ENCODE peak calls at places on chromosomes 3 and 15, in six cellular contexts. One of them, this sample, is unnamed.

GRCh38 chr3:16907245-16907644 is 22.5 kb downstream of the PLCL2 start:
- DNase-seq in HFF-Myc: no peak
- DNase-seq in SW 1271: no peak
- DNase-seq in non-pigmented ciliary epithelial cell: no peak
- DNase-seq in RCC 7860: no peak
- DNase-seq in activated CD8-positive, alpha-beta memory T cell treated with anti-CD3 and anti-CD28 coated beads, Interleukin-2, amount 50 U/mL, for 4 hours: no peak
- DNase-seq in this sample: no peak

GRCh38 chr3:146421814-146422748 is 47.3 kb downstream of the PLSCR2 start:
- DNase-seq in non-pigmented ciliary epithelial cell: peak
- DNase-seq in RCC 7860: no peak
- DNase-seq in HFF-Myc: no peak
- DNase-seq in activated CD8-positive, alpha-beta memory T cell treated with anti-CD3 and anti-CD28 coated beads, Interleukin-2, amount 50 U/mL, for 4 hours: no peak
- DNase-seq in SW 1271: no peak
- DNase-seq in this sample: no peak

GRCh38 chr3:29852767-29853166 is 571.9 kb downstream of the RBMS3 start:
- DNase-seq in RCC 7860: no peak
- DNase-seq in non-pigmented ciliary epithelial cell: no peak
- DNase-seq in activated CD8-positive, alpha-beta memory T cell treated with anti-CD3 and anti-CD28 coated beads, Interleukin-2, amount 50 U/mL, for 4 hours: no peak
- DNase-seq in SW 1271: no peak
- DNase-seq in HFF-Myc: no peak
- DNase-seq in this sample: no peak

GRCh38 chr3:157429703-157430102 is 6.9 kb upstream of the PTX3 start:
- DNase-seq in SW 1271: no peak
- DNase-seq in RCC 7860: peak
- DNase-seq in activated CD8-positive, alpha-beta memory T cell treated with anti-CD3 and anti-CD28 coated beads, Interleukin-2, amount 50 U/mL, for 4 hours: no peak
- DNase-seq in HFF-Myc: no peak
- DNase-seq in non-pigmented ciliary epithelial cell: no peak
- DNase-seq in this sample: no peak

GRCh38 chr15:25810631-25811077 is 52.5 kb downstream of the ATP10A start:
- DNase-seq in RCC 7860: no peak
- DNase-seq in HFF-Myc: no peak
- DNase-seq in SW 1271: no peak
- DNase-seq in non-pigmented ciliary epithelial cell: no peak
- DNase-seq in activated CD8-positive, alpha-beta memory T cell treated with anti-CD3 and anti-CD28 coated beads, Interleukin-2, amount 50 U/mL, for 4 hours: peak
- DNase-seq in this sample: no peak

GRCh38 chr3:45819543-45819942 is 22.4 kb downstream of the LZTFL1 start:
- DNase-seq in SW 1271: no peak
- DNase-seq in HFF-Myc: no peak
- DNase-seq in activated CD8-positive, alpha-beta memory T cell treated with anti-CD3 and anti-CD28 coated beads, Interleukin-2, amount 50 U/mL, for 4 hours: no peak
- DNase-seq in non-pigmented ciliary epithelial cell: no peak
- DNase-seq in RCC 7860: no peak
- DNase-seq in this sample: no peak

GRCh38 chr3:188156051-188156450 is 2.1 kb downstream of the LPP start:
- DNase-seq in SW 1271: no peak
- DNase-seq in activated CD8-positive, alpha-beta memory T cell treated with anti-CD3 and anti-CD28 coated beads, Interleukin-2, amount 50 U/mL, for 4 hours: no peak
- DNase-seq in non-pigmented ciliary epithelial cell: no peak
- DNase-seq in RCC 7860: no peak
- DNase-seq in HFF-Myc: no peak
- DNase-seq in this sample: no peak

GRCh38 chr15:68436680-68437079 is 4.7 kb upstream of the ITGA11 start:
- DNase-seq in HFF-Myc: no peak
- DNase-seq in non-pigmented ciliary epithelial cell: no peak
- DNase-seq in SW 1271: no peak
- DNase-seq in activated CD8-positive, alpha-beta memory T cell treated with anti-CD3 and anti-CD28 coated beads, Interleukin-2, amount 50 U/mL, for 4 hours: no peak
- DNase-seq in RCC 7860: no peak
- DNase-seq in this sample: no peak

GRCh38 chr3:171461087-171461917 is 1.1 kb upstream of the TNIK start:
- DNase-seq in activated CD8-positive, alpha-beta memory T cell treated with anti-CD3 and anti-CD28 coated beads, Interleukin-2, amount 50 U/mL, for 4 hours: no peak
- DNase-seq in non-pigmented ciliary epithelial cell: no peak
- DNase-seq in RCC 7860: peak
- DNase-seq in SW 1271: no peak
- DNase-seq in HFF-Myc: no peak
- DNase-seq in this sample: no peak

GRCh38 chr3:139533781-139534443 is 5.6 kb downstream of the RBP1 start:
- DNase-seq in SW 1271: no peak
- DNase-seq in non-pigmented ciliary epithelial cell: no peak
- DNase-seq in HFF-Myc: no peak
- DNase-seq in activated CD8-positive, alpha-beta memory T cell treated with anti-CD3 and anti-CD28 coated beads, Interleukin-2, amount 50 U/mL, for 4 hours: no peak
- DNase-seq in RCC 7860: peak
- DNase-seq in this sample: peak

GRCh38 chr15:43800286-43801136 is at the start of gene HYPK:
- DNase-seq in HFF-Myc: peak
- DNase-seq in activated CD8-positive, alpha-beta memory T cell treated with anti-CD3 and anti-CD28 coated beads, Interleukin-2, amount 50 U/mL, for 4 hours: peak
- DNase-seq in non-pigmented ciliary epithelial cell: no peak
- DNase-seq in RCC 7860: peak
- DNase-seq in SW 1271: peak
- DNase-seq in this sample: peak

GRCh38 chr3:66722675-66723074 is 221.9 kb upstream of the LRIG1 start:
- DNase-seq in activated CD8-positive, alpha-beta memory T cell treated with anti-CD3 and anti-CD28 coated beads, Interleukin-2, amount 50 U/mL, for 4 hours: no peak
- DNase-seq in HFF-Myc: peak
- DNase-seq in RCC 7860: peak
- DNase-seq in SW 1271: no peak
- DNase-seq in non-pigmented ciliary epithelial cell: peak
- DNase-seq in this sample: no peak

GRCh38 chr3:126509565-126510322 is 7.8 kb downstream of the UROC1 start:
- DNase-seq in non-pigmented ciliary epithelial cell: no peak
- DNase-seq in activated CD8-positive, alpha-beta memory T cell treated with anti-CD3 and anti-CD28 coated beads, Interleukin-2, amount 50 U/mL, for 4 hours: no peak
- DNase-seq in HFF-Myc: no peak
- DNase-seq in RCC 7860: no peak
- DNase-seq in SW 1271: no peak
- DNase-seq in this sample: no peak

GRCh38 chr15:28977377-28978010 is 91.7 kb downstream of the APBA2 start:
- DNase-seq in activated CD8-positive, alpha-beta memory T cell treated with anti-CD3 and anti-CD28 coated beads, Interleukin-2, amount 50 U/mL, for 4 hours: no peak
- DNase-seq in non-pigmented ciliary epithelial cell: peak
- DNase-seq in HFF-Myc: peak
- DNase-seq in RCC 7860: peak
- DNase-seq in SW 1271: peak
- DNase-seq in this sample: no peak

GRCh38 chr3:72436863-72437592 is 411.2 kb downstream of the SHQ1 start:
- DNase-seq in RCC 7860: no peak
- DNase-seq in HFF-Myc: no peak
- DNase-seq in non-pigmented ciliary epithelial cell: no peak
- DNase-seq in SW 1271: no peak
- DNase-seq in activated CD8-positive, alpha-beta memory T cell treated with anti-CD3 and anti-CD28 coated beads, Interleukin-2, amount 50 U/mL, for 4 hours: no peak
- DNase-seq in this sample: no peak

GRCh38 chr3:38782148-38782547 is 33.9 kb downstream of the SCN10A start:
- DNase-seq in HFF-Myc: peak
- DNase-seq in RCC 7860: no peak
- DNase-seq in SW 1271: no peak
- DNase-seq in non-pigmented ciliary epithelial cell: no peak
- DNase-seq in activated CD8-positive, alpha-beta memory T cell treated with anti-CD3 and anti-CD28 coated beads, Interleukin-2, amount 50 U/mL, for 4 hours: no peak
- DNase-seq in this sample: no peak

GRCh38 chr15:83278191-83278590 is 6.3 kb downstream of the BNC1 start:
- DNase-seq in non-pigmented ciliary epithelial cell: peak
- DNase-seq in HFF-Myc: no peak
- DNase-seq in SW 1271: peak
- DNase-seq in activated CD8-positive, alpha-beta memory T cell treated with anti-CD3 and anti-CD28 coated beads, Interleukin-2, amount 50 U/mL, for 4 hours: no peak
- DNase-seq in RCC 7860: peak
- DNase-seq in this sample: no peak

GRCh38 chr3:65963787-65964707 is 74.7 kb downstream of the MAGI1 start:
- DNase-seq in HFF-Myc: peak
- DNase-seq in non-pigmented ciliary epithelial cell: peak
- DNase-seq in RCC 7860: peak
- DNase-seq in activated CD8-positive, alpha-beta memory T cell treated with anti-CD3 and anti-CD28 coated beads, Interleukin-2, amount 50 U/mL, for 4 hours: no peak
- DNase-seq in SW 1271: peak
- DNase-seq in this sample: no peak

GRCh38 chr3:27202959-27203358 is 166.2 kb downstream of the NEK10 start:
- DNase-seq in activated CD8-positive, alpha-beta memory T cell treated with anti-CD3 and anti-CD28 coated beads, Interleukin-2, amount 50 U/mL, for 4 hours: no peak
- DNase-seq in RCC 7860: no peak
- DNase-seq in SW 1271: no peak
- DNase-seq in non-pigmented ciliary epithelial cell: no peak
- DNase-seq in HFF-Myc: no peak
- DNase-seq in this sample: no peak

GRCh38 chr3:118337649-118338048 is 697.0 kb downstream of the IGSF11 start:
- DNase-seq in activated CD8-positive, alpha-beta memory T cell treated with anti-CD3 and anti-CD28 coated beads, Interleukin-2, amount 50 U/mL, for 4 hours: no peak
- DNase-seq in SW 1271: no peak
- DNase-seq in RCC 7860: no peak
- DNase-seq in non-pigmented ciliary epithelial cell: no peak
- DNase-seq in HFF-Myc: no peak
- DNase-seq in this sample: no peak

GRCh38 chr3:178949896-178950295 is 121.7 kb downstream of the ZMAT3 start:
- DNase-seq in activated CD8-positive, alpha-beta memory T cell treated with anti-CD3 and anti-CD28 coated beads, Interleukin-2, amount 50 U/mL, for 4 hours: no peak
- DNase-seq in SW 1271: no peak
- DNase-seq in RCC 7860: no peak
- DNase-seq in HFF-Myc: no peak
- DNase-seq in non-pigmented ciliary epithelial cell: no peak
- DNase-seq in this sample: no peak

GRCh38 chr3:72080101-72080500 is 295.2 kb upstream of the PROK2 start:
- DNase-seq in activated CD8-positive, alpha-beta memory T cell treated with anti-CD3 and anti-CD28 coated beads, Interleukin-2, amount 50 U/mL, for 4 hours: no peak
- DNase-seq in HFF-Myc: no peak
- DNase-seq in non-pigmented ciliary epithelial cell: no peak
- DNase-seq in SW 1271: no peak
- DNase-seq in RCC 7860: no peak
- DNase-seq in this sample: no peak

GRCh38 chr3:194054941-194055340 is 81.0 kb upstream of the HES1 start:
- DNase-seq in non-pigmented ciliary epithelial cell: no peak
- DNase-seq in SW 1271: no peak
- DNase-seq in RCC 7860: no peak
- DNase-seq in activated CD8-positive, alpha-beta memory T cell treated with anti-CD3 and anti-CD28 coated beads, Interleukin-2, amount 50 U/mL, for 4 hours: no peak
- DNase-seq in HFF-Myc: no peak
- DNase-seq in this sample: no peak

GRCh38 chr15:101489633-101490407 is at the start of gene PCSK6:
- DNase-seq in activated CD8-positive, alpha-beta memory T cell treated with anti-CD3 and anti-CD28 coated beads, Interleukin-2, amount 50 U/mL, for 4 hours: no peak
- DNase-seq in SW 1271: no peak
- DNase-seq in HFF-Myc: no peak
- DNase-seq in RCC 7860: no peak
- DNase-seq in non-pigmented ciliary epithelial cell: no peak
- DNase-seq in this sample: no peak

GRCh38 chr3:98670020-98670419 is 76.6 kb upstream of the CPOX start:
- DNase-seq in non-pigmented ciliary epithelial cell: no peak
- DNase-seq in SW 1271: no peak
- DNase-seq in RCC 7860: no peak
- DNase-seq in HFF-Myc: no peak
- DNase-seq in activated CD8-positive, alpha-beta memory T cell treated with anti-CD3 and anti-CD28 coated beads, Interleukin-2, amount 50 U/mL, for 4 hours: no peak
- DNase-seq in this sample: no peak

GRCh38 chr15:39583586-39584265 is 2.8 kb downstream of the THBS1 start:
- DNase-seq in non-pigmented ciliary epithelial cell: no peak
- DNase-seq in activated CD8-positive, alpha-beta memory T cell treated with anti-CD3 and anti-CD28 coated beads, Interleukin-2, amount 50 U/mL, for 4 hours: peak
- DNase-seq in HFF-Myc: peak
- DNase-seq in SW 1271: no peak
- DNase-seq in RCC 7860: no peak
- DNase-seq in this sample: no peak

GRCh38 chr3:81887448-81887847 is 126.0 kb upstream of the GBE1 start:
- DNase-seq in HFF-Myc: no peak
- DNase-seq in RCC 7860: no peak
- DNase-seq in SW 1271: no peak
- DNase-seq in activated CD8-positive, alpha-beta memory T cell treated with anti-CD3 and anti-CD28 coated beads, Interleukin-2, amount 50 U/mL, for 4 hours: no peak
- DNase-seq in non-pigmented ciliary epithelial cell: no peak
- DNase-seq in this sample: no peak

GRCh38 chr3:22922317-22922716 is 280.8 kb upstream of the UBE2E2 start:
- DNase-seq in HFF-Myc: no peak
- DNase-seq in RCC 7860: peak
- DNase-seq in SW 1271: no peak
- DNase-seq in activated CD8-positive, alpha-beta memory T cell treated with anti-CD3 and anti-CD28 coated beads, Interleukin-2, amount 50 U/mL, for 4 hours: no peak
- DNase-seq in non-pigmented ciliary epithelial cell: no peak
- DNase-seq in this sample: no peak

GRCh38 chr3:32037932-32038271 is 56.4 kb downstream of the ZNF860 start:
- DNase-seq in RCC 7860: no peak
- DNase-seq in HFF-Myc: no peak
- DNase-seq in non-pigmented ciliary epithelial cell: no peak
- DNase-seq in SW 1271: no peak
- DNase-seq in activated CD8-positive, alpha-beta memory T cell treated with anti-CD3 and anti-CD28 coated beads, Interleukin-2, amount 50 U/mL, for 4 hours: no peak
- DNase-seq in this sample: no peak

GRCh38 chr3:143002727-143003126 is 1.4 kb downstream of the U2SURP start:
- DNase-seq in HFF-Myc: no peak
- DNase-seq in SW 1271: no peak
- DNase-seq in non-pigmented ciliary epithelial cell: no peak
- DNase-seq in activated CD8-positive, alpha-beta memory T cell treated with anti-CD3 and anti-CD28 coated beads, Interleukin-2, amount 50 U/mL, for 4 hours: no peak
- DNase-seq in RCC 7860: no peak
- DNase-seq in this sample: no peak

GRCh38 chr3:43185656-43186375 is 79.9 kb upstream of the POMGNT2 start:
- DNase-seq in HFF-Myc: no peak
- DNase-seq in RCC 7860: no peak
- DNase-seq in non-pigmented ciliary epithelial cell: peak
- DNase-seq in activated CD8-positive, alpha-beta memory T cell treated with anti-CD3 and anti-CD28 coated beads, Interleukin-2, amount 50 U/mL, for 4 hours: no peak
- DNase-seq in SW 1271: no peak
- DNase-seq in this sample: no peak

GRCh38 chr3:151283907-151284461 is 5.6 kb upstream of the P2RY14 start:
- DNase-seq in RCC 7860: no peak
- DNase-seq in non-pigmented ciliary epithelial cell: peak
- DNase-seq in HFF-Myc: no peak
- DNase-seq in SW 1271: no peak
- DNase-seq in activated CD8-positive, alpha-beta memory T cell treated with anti-CD3 and anti-CD28 coated beads, Interleukin-2, amount 50 U/mL, for 4 hours: no peak
- DNase-seq in this sample: no peak